ENCODE peak calls at places on chromosomes 13 and 19, in four cellular contexts. I, J, V and S are unnamed samples.

GRCh38 chr19:12769689-12770088 is 5.7 kb downstream of the HOOK2 start:
- DNase-seq in I (no peak), V (no peak), J (no peak), S (no peak)

GRCh38 chr13:20993661-20994440 is 67.5 kb downstream of the LATS2 start:
- DNase-seq in I (peak), V (peak), J (no peak), S (peak)

GRCh38 chr19:36528921-36529518 is 949 bp upstream of the ZNF260 start:
- DNase-seq in I (no peak), J (no peak), V (no peak), S (no peak)

GRCh38 chr19:5623397-5624153 is 692 bp downstream of the SAFB start:
- DNase-seq in J (no peak), I (no peak), V (no peak), S (no peak)

GRCh38 chr19:4297901-4298771 is 4.1 kb downstream of the TMIGD2 start:
- DNase-seq in I (no peak), V (no peak), J (no peak), S (no peak)

GRCh38 chr13:32073180-32073864 is 41.7 kb downstream of the FRY start:
- DNase-seq in I (no peak), V (no peak), J (no peak), S (no peak)

GRCh38 chr19:55643003-55643732 is at the start of gene ZNF581:
- DNase-seq in V (peak), J (peak), I (peak), S (peak)

GRCh38 chr19:46841458-46842083 is 9.1 kb downstream of the AP2S1 start:
- DNase-seq in I (no peak), V (peak), J (no peak), S (peak)

GRCh38 chr13:27997904-27998522 is 9.5 kb upstream of the URAD start:
- DNase-seq in V (peak), J (no peak), I (no peak), S (peak)

GRCh38 chr13:112629161-112629560 is 41.2 kb upstream of the TUBGCP3 start:
- DNase-seq in J (no peak), I (no peak), V (no peak), S (no peak)

GRCh38 chr19:6744381-6745288 is 5.2 kb downstream of the TRIP10 start:
- DNase-seq in I (peak), J (peak), V (peak), S (peak)

GRCh38 chr13:113157929-113158747 is at the start of gene PROZ:
- DNase-seq in J (no peak), I (no peak), V (no peak), S (no peak)

GRCh38 chr19:12544401-12544876 is 6.8 kb downstream of the ZNF564 start:
- DNase-seq in V (peak), J (no peak), I (no peak), S (peak)

GRCh38 chr19:51689751-51690358 is 3.3 kb upstream of the SPACA6 start:
- DNase-seq in J (no peak), I (no peak), V (peak), S (peak)

GRCh38 chr13:98972627-98973026 is 5.2 kb downstream of the DOCK9 start:
- DNase-seq in I (no peak), J (no peak), V (peak), S (peak)

GRCh38 chr13:104616990-104617389 is 1550.8 kb upstream of the SLC10A2 start:
- DNase-seq in J (no peak), V (no peak), I (no peak), S (no peak)

GRCh38 chr19:48506138-48506733 is 5.4 kb downstream of the LMTK3 start:
- DNase-seq in J (peak), V (peak), I (no peak), S (peak)

GRCh38 chr13:99367106-99367616 is 60.0 kb upstream of the GPR183 start:
- DNase-seq in I (no peak), V (no peak), J (no peak), S (no peak)

GRCh38 chr13:81197966-81198365 is 857.0 kb upstream of the SPRY2 start:
- DNase-seq in V (no peak), J (no peak), I (no peak), S (no peak)

GRCh38 chr13:35917942-35918645 is 213.1 kb downstream of the DCLK1 start:
- DNase-seq in J (no peak), V (no peak), I (no peak), S (no peak)

GRCh38 chr19:54029930-54030490 is 33.7 kb downstream of the VSTM1 start:
- DNase-seq in V (peak), I (peak), J (peak), S (peak)

GRCh38 chr19:2523630-2524311 is 47.8 kb downstream of the GADD45B start:
- DNase-seq in J (no peak), I (no peak), V (peak), S (peak)

GRCh38 chr13:102667911-102668310 is 26.9 kb downstream of the METTL21C start:
- DNase-seq in I (no peak), V (no peak), J (no peak), S (no peak)

GRCh38 chr13:40624338-40624737 is 42.1 kb downstream of the FOXO1 start:
- DNase-seq in J (no peak), V (peak), I (peak), S (no peak)

GRCh38 chr19:37452500-37453245 is 14.6 kb downstream of the ZNF569 start:
- DNase-seq in V (no peak), I (no peak), J (no peak), S (no peak)

GRCh38 chr13:80508031-80508430 is 167.1 kb upstream of the SPRY2 start:
- DNase-seq in I (no peak), J (no peak), V (no peak), S (peak)

GRCh38 chr13:46530084-46530935 is 22.7 kb upstream of the LRCH1 start:
- DNase-seq in V (peak), I (no peak), J (peak), S (peak)

GRCh38 chr13:37118002-37118401 is 12.5 kb upstream of the CSNK1A1L start:
- DNase-seq in V (no peak), J (no peak), I (no peak), S (no peak)

GRCh38 chr13:45540195-45540594 is 75.3 kb downstream of the ERICH6B start:
- DNase-seq in I (no peak), J (no peak), V (no peak), S (no peak)

GRCh38 chr13:30113983-30114491 is 193.3 kb downstream of the KATNAL1 start:
- DNase-seq in J (no peak), I (no peak), V (no peak), S (no peak)

GRCh38 chr13:25247345-25247744 is 39.9 kb downstream of the MTMR6 start:
- DNase-seq in J (no peak), I (no peak), V (no peak), S (no peak)

GRCh38 chr13:30314562-30314961 is 7.2 kb upstream of the KATNAL1 start:
- DNase-seq in V (no peak), I (no peak), J (no peak), S (no peak)

GRCh38 chr19:5156231-5156986 is 184.2 kb downstream of the PTPRS start:
- DNase-seq in J (no peak), V (no peak), I (no peak), S (no peak)

GRCh38 chr13:40247845-40248244 is 418.6 kb downstream of the FOXO1 start:
- DNase-seq in J (no peak), V (peak), I (no peak), S (peak)

GRCh38 chr13:22801402-22802003 is 379.3 kb upstream of the SGCG start:
- DNase-seq in V (peak), J (no peak), I (no peak), S (peak)

GRCh38 chr13:40403509-40404241 is 262.8 kb downstream of the FOXO1 start:
- DNase-seq in J (no peak), I (no peak), V (no peak), S (no peak)

GRCh38 chr13:99265162-99265822 is 7.1 kb upstream of the GPR18 start:
- DNase-seq in I (no peak), J (no peak), V (no peak), S (no peak)

GRCh38 chr13:44884076-44884729 is 105.1 kb downstream of the NUFIP1 start:
- DNase-seq in J (peak), V (peak), I (no peak), S (peak)

GRCh38 chr13:98664047-98664446 is 87.1 kb upstream of the STK24 start:
- DNase-seq in V (peak), J (no peak), I (peak), S (peak)

GRCh38 chr13:112617754-112618375 is 29.9 kb upstream of the TUBGCP3 start:
- DNase-seq in V (no peak), J (no peak), I (no peak), S (no peak)

GRCh38 chr19:42113641-42114348 is 18.5 kb downstream of the POU2F2 start:
- DNase-seq in I (no peak), J (peak), V (peak), S (peak)
- TF ChIP-seq CTCF in I (no peak), J (peak), V (peak), S (peak)

DNA sequence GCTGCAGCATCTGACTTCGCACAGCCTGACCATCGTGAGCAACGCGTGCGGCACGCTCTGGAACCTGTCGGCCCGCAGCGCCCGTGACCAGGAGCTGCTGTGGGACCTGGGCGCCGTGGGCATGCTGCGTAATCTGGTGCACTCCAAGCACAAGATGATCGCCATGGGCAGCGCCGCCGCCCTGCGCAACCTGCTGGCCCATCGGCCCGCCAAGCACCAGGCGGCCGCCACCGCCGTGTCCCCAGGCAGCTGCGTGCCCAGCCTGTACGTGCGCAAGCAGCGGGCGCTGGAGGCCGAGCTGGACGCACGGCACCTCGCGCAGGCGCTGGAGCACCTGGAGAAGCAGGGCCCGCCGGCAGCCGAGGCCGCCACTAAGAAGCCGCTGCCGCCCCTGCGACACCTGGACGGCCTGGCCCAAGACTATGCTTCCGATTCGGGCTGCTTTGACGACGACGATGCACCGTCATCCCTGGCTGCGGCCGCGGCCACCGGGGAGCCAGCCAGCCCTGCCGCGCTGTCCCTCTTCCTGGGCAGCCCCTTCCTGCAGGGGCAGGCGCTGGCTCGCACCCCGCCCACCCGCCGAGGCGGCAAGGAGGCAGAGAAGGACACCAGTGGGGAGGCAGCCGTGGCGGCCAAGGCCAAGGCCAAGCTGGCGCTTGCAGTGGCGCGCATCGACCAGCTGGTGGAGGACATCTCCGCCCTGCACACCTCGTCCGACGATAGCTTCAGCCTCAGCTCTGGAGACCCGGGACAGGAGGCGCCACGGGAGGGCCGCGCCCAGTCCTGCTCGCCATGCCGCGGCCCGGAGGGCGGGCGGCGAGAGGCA is 13.6 kb downstream of the C19orf25 start:
- DNase-seq in V (no peak), I (no peak), J (no peak), S (no peak)
- TF ChIP-seq CTCF in V (peak), I (no peak), J (peak), S (peak)

GRCh38 chr19:19137556-19138109 is 645 bp downstream of the TMEM161A start:
- DNase-seq in J (no peak), I (no peak), V (peak), S (peak)

GRCh38 chr19:19142347-19142746 is 4.1 kb upstream of the TMEM161A start:
- DNase-seq in V (no peak), I (no peak), J (no peak), S (no peak)

GRCh38 chr19:19138110-19138981 is at the start of gene TMEM161A:
- DNase-seq in I (peak), J (peak), V (peak), S (peak)

GRCh38 chr19:19140476-19140875 is 2.2 kb upstream of the TMEM161A start:
- DNase-seq in J (no peak), V (peak), I (no peak), S (no peak)

DNA sequence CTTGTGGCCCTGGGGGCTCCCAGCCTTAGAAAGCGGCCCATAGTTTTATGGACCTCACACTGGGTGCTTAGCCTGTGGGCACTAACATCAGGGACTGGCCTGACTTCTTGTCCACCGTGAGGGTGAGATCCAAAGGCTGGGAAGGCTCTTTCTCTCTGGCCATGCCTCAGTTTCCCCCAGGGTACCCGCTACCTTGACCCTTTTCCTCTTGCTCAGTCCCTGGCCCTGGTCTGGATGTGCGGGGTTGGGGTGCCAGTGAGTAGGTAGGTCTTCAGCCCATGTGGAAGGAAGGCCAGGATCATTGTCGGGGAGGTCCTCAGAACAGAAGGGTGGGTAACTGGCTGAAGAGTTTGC is 1.6 kb upstream of the TMEM161A start:
- DNase-seq in J (no peak), I (no peak), V (no peak), S (no peak)
- TF ChIP-seq CTCF in J (no peak), I (no peak), V (no peak), S (no peak)

DNA sequence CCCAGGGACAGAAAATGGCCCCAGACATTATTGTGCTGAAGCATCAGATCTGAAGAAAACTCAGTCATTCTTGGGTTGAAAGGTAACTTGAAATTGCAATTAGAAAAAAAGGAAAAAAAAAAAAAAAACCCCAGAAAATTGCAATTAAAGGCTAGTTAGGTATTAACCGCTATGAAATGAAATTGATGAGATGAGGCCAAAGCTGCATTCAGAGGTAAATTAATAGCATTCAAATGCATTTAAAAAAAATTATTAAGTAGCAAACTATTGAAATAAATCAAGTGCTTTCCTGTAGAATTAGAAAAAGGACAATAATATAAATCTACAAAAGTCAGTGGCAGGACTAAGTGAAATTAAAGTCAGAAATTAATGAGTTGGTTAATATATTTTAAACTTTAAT is 6.4 kb downstream of the PGLS start:
- DNase-seq in J (no peak), I (no peak), V (no peak), S (no peak)
- TF ChIP-seq CTCF in J (no peak), I (no peak), V (no peak), S (no peak)

GRCh38 chr19:44025217-44025936 is at the start of gene ZNF222:
- DNase-seq in I (peak), J (peak), V (peak), S (peak)

GRCh38 chr19:44019498-44019897 is 5.7 kb upstream of the ZNF222 start:
- DNase-seq in I (no peak), J (no peak), V (no peak), S (no peak)

GRCh38 chr19:44024900-44025216 is 321 bp upstream of the ZNF222 start:
- DNase-seq in I (no peak), V (no peak), J (no peak), S (no peak)

GRCh38 chr19:44021221-44021620 is 4.0 kb upstream of the ZNF222 start:
- DNase-seq in I (no peak), J (no peak), V (no peak), S (no peak)
- TF ChIP-seq CTCF in I (no peak), J (no peak), V (no peak), S (no peak)